ENCODE peak calls at places on chromosomes 3 and 15, in ten cellular contexts. G, T, J, B, I, V, M, C, K and D are unnamed samples.

GRCh38 chr3:134333522-134334181 is 40.6 kb downstream of the AMOTL2 start:
- DNase-seq in G (peak), T (no peak), J (peak), B (no peak), I (peak), V (peak), M (no peak), C (peak), K (no peak), D (peak)

GRCh38 chr3:47475029-47475569 is 642 bp downstream of the SCAP start:
- DNase-seq in G (no peak), T (no peak), J (peak), B (peak), I (peak), V (no peak), M (no peak), C (no peak), K (no peak), D (no peak)

GRCh38 chr15:63073497-63074172 is 31.1 kb downstream of the TPM1 start:
- DNase-seq in G (no peak), T (no peak), J (no peak), B (no peak), I (no peak), V (no peak), M (no peak), C (no peak), K (no peak), D (no peak)

GRCh38 chr3:189944285-189945145 is 176.2 kb downstream of the P3H2 start:
- DNase-seq in G (no peak), T (no peak), J (no peak), B (peak), I (no peak), V (no peak), M (no peak), C (no peak), K (no peak), D (no peak)

GRCh38 chr3:139716908-139717485 is 39.2 kb upstream of the NMNAT3 start:
- DNase-seq in G (no peak), T (no peak), J (no peak), B (no peak), I (no peak), V (no peak), M (no peak), C (no peak), K (no peak), D (no peak)

GRCh38 chr3:119783255-119783654 is 1.4 kb downstream of the NR1I2 start:
- DNase-seq in G (no peak), T (no peak), J (no peak), B (no peak), I (no peak), V (no peak), M (no peak), C (no peak), K (no peak), D (no peak)

GRCh38 chr3:46024131-46024530 is 3.2 kb downstream of the XCR1 start:
- DNase-seq in G (no peak), T (no peak), J (no peak), B (no peak), I (no peak), V (no peak), M (no peak), C (no peak), K (no peak), D (no peak)

GRCh38 chr3:129482721-129483120 is 42.7 kb downstream of the IFT122 start:
- DNase-seq in G (no peak), T (no peak), J (no peak), B (no peak), I (no peak), V (no peak), M (no peak), C (no peak), K (no peak), D (no peak)

GRCh38 chr3:128447561-128448013 is 19.1 kb downstream of the DNAJB8 start:
- DNase-seq in G (no peak), T (no peak), J (no peak), B (no peak), I (no peak), V (no peak), M (peak), C (no peak), K (no peak), D (no peak)

GRCh38 chr15:69855601-69856000 is 242.1 kb downstream of the TLE3 start:
- DNase-seq in G (no peak), T (no peak), J (no peak), B (no peak), I (no peak), V (no peak), M (no peak), C (peak), K (no peak), D (peak)

GRCh38 chr3:116331370-116331769 is 113.9 kb downstream of the LSAMP start:
- DNase-seq in G (no peak), T (no peak), J (no peak), B (no peak), I (no peak), V (no peak), M (no peak), C (no peak), K (no peak), D (no peak)